ENCODE peak calls at places on chromosomes 11 and 22, in eight cellular contexts. U is GM13976; M is mesenteric fat pad; R is activated naive CD8-positive, alpha-beta T cell treated with anti-CD3 and anti-CD28 coated beads, Interleukin-2, amount 10 ng/mL, durations not matched to agents 7 days and 5 days; K is activated CD4-positive, alpha-beta T cell treated with anti-CD3 and anti-CD28 coated beads for 48 hours; F is upper lobe of right lung; H is EL; N is hippocampal formation. I is an unnamed sample.
A peak's percentile ranks its signal among the peaks of the same experiment; 100 is the strongest.

GRCh38 chr22:39478461-39478860 is 21.6 kb downstream of the MGAT3 start:
- DNase-seq in K (peak; percentile 33), M (no peak), H (no peak), R (peak; percentile 64), N (no peak), F (no peak), U (no peak), I (no peak)

GRCh38 chr11:93895106-93895862 is 44.9 kb upstream of the VSTM5 start:
- DNase-seq in K (peak; percentile 10), F (no peak), M (no peak), R (no peak), U (no peak), H (peak; percentile 70), N (peak; percentile 73), I (no peak)

GRCh38 chr11:17924713-17925112 is 88.1 kb downstream of the SERGEF start:
- DNase-seq in N (no peak), M (no peak), K (no peak), R (no peak), U (no peak), F (no peak), H (no peak), I (no peak)

GRCh38 chr22:45678961-45679912 is 7.6 kb downstream of the ATXN10 start:
- DNase-seq in N (peak; percentile 19), K (no peak), F (no peak), H (peak; percentile 83), R (no peak), U (peak; percentile 33), M (no peak), I (no peak)

GRCh38 chr11:76232026-76232665 is 25.8 kb upstream of the WNT11 start:
- DNase-seq in M (no peak), R (peak; percentile 71), K (peak; percentile 51), N (no peak), U (peak; percentile 83), F (no peak), H (no peak), I (peak; percentile 44)

GRCh38 chr22:38699784-38700183 is 959 bp downstream of the JOSD1 start:
- DNase-seq in K (no peak), U (no peak), N (no peak), H (peak; percentile 55), F (no peak), R (no peak), M (peak; percentile 68), I (no peak)

GRCh38 chr11:128297111-128297651 is 290.2 kb downstream of the ETS1 start:
- DNase-seq in U (no peak), F (no peak), R (no peak), N (no peak), K (no peak), H (no peak), M (no peak), I (no peak)

GRCh38 chr11:95067828-95068244 is 1.1 kb downstream of the SRSF8 start:
- DNase-seq in K (no peak), M (no peak), R (no peak), H (no peak), N (no peak), F (no peak), U (no peak), I (no peak)

GRCh38 chr22:31346733-31347250 is 646 bp upstream of the PATZ1 start:
- DNase-seq in K (peak; percentile 51), M (no peak), U (peak; percentile 88), R (peak; percentile 70), F (peak; percentile 82), H (peak; percentile 65), N (peak; percentile 41), I (peak; percentile 57)

GRCh38 chr11:134592391-134592990 is 180.4 kb upstream of the B3GAT1 start:
- DNase-seq in N (no peak), M (peak; percentile 41), R (peak; percentile 63), F (peak; percentile 61), U (peak; percentile 40), K (peak; percentile 79), H (no peak), I (peak; percentile 50)

GRCh38 chr11:4187055-4187988 is 92.7 kb downstream of the RRM1 start:
- DNase-seq in R (peak; percentile 97), M (peak; percentile 97), N (peak; percentile 62), F (peak; percentile 94), U (peak; percentile 92), K (peak; percentile 89), H (peak; percentile 88), I (peak; percentile 88)

GRCh38 chr22:38257650-38258246 is 15.1 kb downstream of the TMEM184B start:
- DNase-seq in U (no peak), N (no peak), M (no peak), K (no peak), H (no peak), R (no peak), F (no peak), I (no peak)

GRCh38 chr11:112320668-112321067 is 60.0 kb upstream of the PLET1 start:
- DNase-seq in R (no peak), N (no peak), M (no peak), F (peak; percentile 81), K (no peak), U (no peak), H (peak; percentile 87), I (no peak)

GRCh38 chr11:76443254-76443935 is 1.4 kb upstream of the EMSY start:
- DNase-seq in N (no peak), U (no peak), F (no peak), M (no peak), H (peak; percentile 14), R (no peak), K (no peak), I (no peak)

GRCh38 chr11:12201016-12201985 is 90.9 kb downstream of the MICAL2 start:
- DNase-seq in N (no peak), K (no peak), M (peak; percentile 88), H (peak; percentile 97), F (peak; percentile 33), U (no peak), R (no peak), I (no peak)

GRCh38 chr11:124865902-124866851 is 945 bp downstream of the ROBO3 start:
- DNase-seq in F (no peak), R (peak; percentile 75), N (no peak), M (peak; percentile 90), H (peak; percentile 32), K (peak; percentile 75), U (peak; percentile 82), I (peak; percentile 64)

GRCh38 chr11:70087446-70088167 is 9.5 kb downstream of the ANO1 start:
- DNase-seq in F (peak; percentile 57), U (no peak), K (no peak), R (no peak), H (no peak), M (no peak), N (no peak), I (no peak)